ENCODE peak calls at places on chromosome 1, in five cellular contexts. B is LHCN-M2; O is stimulated activated CD8-positive, alpha-beta memory T cell treated with anti-CD3 and anti-CD28 coated beads, Interleukin-7, amount 100 ng/mL, for 1 hour; Z is mucosa of descending colon; P is tibial artery. H is an unnamed sample.

GRCh38 chr1:47951026-47951425 is 46.2 kb downstream of the TRABD2B start:
- DNase-seq in B (no peak), O (no peak), Z (no peak), P (no peak), H (no peak)

GRCh38 chr1:40794048-40794447 is 10.5 kb downstream of the KCNQ4 start:
- DNase-seq in B (no peak), O (no peak), Z (no peak), P (no peak), H (no peak)

GRCh38 chr1:47507921-47508894 is 70.4 kb downstream of the FOXD2 start:
- DNase-seq in B (no peak), O (no peak), Z (peak; percentile 69), P (peak; percentile 80), H (no peak)

GRCh38 chr1:184626076-184627011 is 128.3 kb downstream of the EDEM3 start:
- DNase-seq in B (no peak), O (no peak), Z (no peak), P (no peak), H (no peak)

GRCh38 chr1:67213164-67213563 is 46.9 kb downstream of the IL23R start:
- DNase-seq in B (peak; percentile 36), O (no peak), Z (no peak), P (no peak), H (no peak)

GRCh38 chr1:226790545-226791181 is 51.6 kb upstream of the ITPKB start:
- DNase-seq in B (no peak), O (no peak), Z (no peak), P (no peak), H (no peak)

GRCh38 chr1:32902535-32902920 is 1.3 kb upstream of the TMEM54 start:
- DNase-seq in B (no peak), O (no peak), Z (peak; percentile 44), P (peak; percentile 55), H (no peak)

GRCh38 chr1:8562881-8563865 is 245.3 kb downstream of the SLC45A1 start:
- DNase-seq in B (no peak), O (no peak), Z (no peak), P (no peak), H (no peak)

GRCh38 chr1:7352364-7352763 is 418.7 kb upstream of the VAMP3 start:
- DNase-seq in B (no peak), O (no peak), Z (no peak), P (no peak), H (no peak)

GRCh38 chr1:99650773-99651437 is 5.0 kb downstream of the PALMD start:
- DNase-seq in B (peak; percentile 63), O (no peak), Z (no peak), P (no peak), H (no peak)

GRCh38 chr1:10267319-10267718 is 56.9 kb downstream of the KIF1B start:
- DNase-seq in B (no peak), O (no peak), Z (no peak), P (no peak), H (no peak)

GRCh38 chr1:99801584-99801983 is 35.1 kb upstream of the FRRS1 start:
- DNase-seq in B (no peak), O (no peak), Z (no peak), P (no peak), H (no peak)

GRCh38 chr1:203267347-203267846 is 37.9 kb upstream of the BTG2 start:
- DNase-seq in B (peak; percentile 92), O (peak; percentile 62), Z (peak; percentile 85), P (peak; percentile 92), H (no peak)

GRCh38 chr1:210747890-210748289 is 386.1 kb downstream of the KCNH1 start:
- DNase-seq in B (peak; percentile 13), O (no peak), Z (no peak), P (no peak), H (no peak)

GRCh38 chr1:230382060-230382491 is 44.1 kb downstream of the PGBD5 start:
- DNase-seq in B (no peak), O (no peak), Z (no peak), P (no peak), H (no peak)

GRCh38 chr1:221458430-221459156 is 283.3 kb downstream of the DUSP10 start:
- DNase-seq in B (peak; percentile 86), O (no peak), Z (no peak), P (no peak), H (no peak)

H was measured in esophagus squamous epithelium.